ENCODE peak calls at places on chromosomes 2 and 18, in six cellular contexts. One of them, this sample, is unnamed.

GRCh38 chr2:11128258-11128951 is 26.9 kb upstream of the SLC66A3 start:
- DNase-seq in WERI-Rb-1: no peak
- DNase-seq in AG04450: no peak
- DNase-seq in GM23338: no peak
- DNase-seq in heart left ventricle: no peak
- DNase-seq in colonic mucosa: no peak
- DNase-seq in this sample: no peak

GRCh38 chr2:69196327-69197117 is 183.5 kb downstream of the ANTXR1 start:
- DNase-seq in heart left ventricle: no peak
- DNase-seq in WERI-Rb-1: no peak
- DNase-seq in GM23338: no peak
- DNase-seq in AG04450: peak; percentile 92
- DNase-seq in colonic mucosa: no peak
- DNase-seq in this sample: no peak

GRCh38 chr2:53500181-53500580 is 267.4 kb upstream of the CHAC2 start:
- DNase-seq in GM23338: no peak
- DNase-seq in AG04450: no peak
- DNase-seq in heart left ventricle: no peak
- DNase-seq in WERI-Rb-1: no peak
- DNase-seq in colonic mucosa: no peak
- DNase-seq in this sample: no peak

GRCh38 chr2:54559593-54560145 is 103.5 kb downstream of the SPTBN1 start:
- DNase-seq in AG04450: no peak
- DNase-seq in colonic mucosa: no peak
- DNase-seq in heart left ventricle: no peak
- DNase-seq in GM23338: peak; percentile 38
- DNase-seq in WERI-Rb-1: no peak
- DNase-seq in this sample: no peak

GRCh38 chr2:191302459-191303155 is 57.4 kb downstream of the MYO1B start:
- DNase-seq in GM23338: peak; percentile 44
- DNase-seq in WERI-Rb-1: peak; percentile 36
- DNase-seq in heart left ventricle: no peak
- DNase-seq in colonic mucosa: no peak
- DNase-seq in AG04450: no peak
- DNase-seq in this sample: peak; percentile 54

GRCh38 chr2:26269571-26270170 is 24.9 kb downstream of the HADHB start:
- DNase-seq in AG04450: no peak
- DNase-seq in WERI-Rb-1: no peak
- DNase-seq in colonic mucosa: no peak
- DNase-seq in heart left ventricle: no peak
- DNase-seq in GM23338: no peak
- DNase-seq in this sample: no peak

GRCh38 chr2:138059967-138060635 is 95.8 kb downstream of the HNMT start:
- DNase-seq in WERI-Rb-1: no peak
- DNase-seq in heart left ventricle: peak; percentile 86
- DNase-seq in GM23338: no peak
- DNase-seq in AG04450: no peak
- DNase-seq in colonic mucosa: no peak
- DNase-seq in this sample: no peak

GRCh38 chr2:61617610-61618009 is 79.5 kb upstream of the XPO1 start:
- DNase-seq in colonic mucosa: no peak
- DNase-seq in WERI-Rb-1: no peak
- DNase-seq in AG04450: no peak
- DNase-seq in heart left ventricle: no peak
- DNase-seq in GM23338: no peak
- DNase-seq in this sample: peak; percentile 15

GRCh38 chr2:17309741-17310339 is 208.4 kb downstream of the RAD51AP2 start:
- DNase-seq in colonic mucosa: peak; percentile 41
- DNase-seq in heart left ventricle: no peak
- DNase-seq in WERI-Rb-1: peak; percentile 86
- DNase-seq in GM23338: peak; percentile 94
- DNase-seq in AG04450: no peak
- DNase-seq in this sample: peak; percentile 47

GRCh38 chr2:36672199-36672598 is 24.3 kb upstream of the VIT start:
- DNase-seq in AG04450: no peak
- DNase-seq in colonic mucosa: no peak
- DNase-seq in heart left ventricle: no peak
- DNase-seq in WERI-Rb-1: no peak
- DNase-seq in GM23338: peak; percentile 69
- DNase-seq in this sample: no peak

GRCh38 chr2:171723724-171724683 is 36.7 kb downstream of the DYNC1I2 start:
- DNase-seq in heart left ventricle: no peak
- DNase-seq in colonic mucosa: no peak
- DNase-seq in AG04450: no peak
- DNase-seq in GM23338: peak; percentile 54
- DNase-seq in WERI-Rb-1: peak; percentile 42
- DNase-seq in this sample: no peak

GRCh38 chr2:164897521-164898260 is 56.1 kb upstream of the COBLL1 start:
- DNase-seq in GM23338: no peak
- DNase-seq in colonic mucosa: no peak
- DNase-seq in heart left ventricle: no peak
- DNase-seq in WERI-Rb-1: no peak
- DNase-seq in AG04450: no peak
- DNase-seq in this sample: no peak

GRCh38 chr2:25322313-25322712 is 19.4 kb downstream of the DNMT3A start:
- DNase-seq in WERI-Rb-1: no peak
- DNase-seq in heart left ventricle: no peak
- DNase-seq in colonic mucosa: no peak
- DNase-seq in AG04450: no peak
- DNase-seq in GM23338: no peak
- DNase-seq in this sample: no peak

GRCh38 chr2:109513749-109514588 is 99.8 kb downstream of the SEPTIN10 start:
- DNase-seq in heart left ventricle: no peak
- DNase-seq in colonic mucosa: peak; percentile 29
- DNase-seq in AG04450: peak; percentile 84
- DNase-seq in GM23338: no peak
- DNase-seq in WERI-Rb-1: no peak
- DNase-seq in this sample: no peak

GRCh38 chr2:10410716-10411437 is 37.2 kb downstream of the ODC1 start:
- DNase-seq in AG04450: no peak
- DNase-seq in colonic mucosa: no peak
- DNase-seq in GM23338: no peak
- DNase-seq in WERI-Rb-1: no peak
- DNase-seq in heart left ventricle: no peak
- DNase-seq in this sample: no peak

GRCh38 chr2:161237397-161238263 is 70.6 kb upstream of the PSMD14 start:
- DNase-seq in GM23338: peak; percentile 73
- DNase-seq in WERI-Rb-1: peak; percentile 89
- DNase-seq in heart left ventricle: peak; percentile 60
- DNase-seq in AG04450: no peak
- DNase-seq in colonic mucosa: peak; percentile 60
- DNase-seq in this sample: peak; percentile 60

GRCh38 chr18:11260963-11261441 is 111.6 kb upstream of the PIEZO2 start:
- DNase-seq in WERI-Rb-1: peak; percentile 59
- DNase-seq in AG04450: no peak
- DNase-seq in colonic mucosa: no peak
- DNase-seq in GM23338: peak; percentile 57
- DNase-seq in heart left ventricle: no peak
- DNase-seq in this sample: no peak

GRCh38 chr18:54958711-54959625 is at the start of gene CCDC68:
- DNase-seq in colonic mucosa: peak; percentile 85
- DNase-seq in AG04450: no peak
- DNase-seq in WERI-Rb-1: no peak
- DNase-seq in GM23338: peak; percentile 70
- DNase-seq in heart left ventricle: peak; percentile 65
- DNase-seq in this sample: peak; percentile 84

GRCh38 chr2:27990030-27990590 is 99.6 kb downstream of the BABAM2 start:
- DNase-seq in WERI-Rb-1: no peak
- DNase-seq in GM23338: no peak
- DNase-seq in heart left ventricle: no peak
- DNase-seq in colonic mucosa: no peak
- DNase-seq in AG04450: no peak
- DNase-seq in this sample: no peak

GRCh38 chr2:209900638-209901037 is 101.8 kb upstream of the RPE start:
- DNase-seq in GM23338: no peak
- DNase-seq in AG04450: no peak
- DNase-seq in heart left ventricle: no peak
- DNase-seq in WERI-Rb-1: no peak
- DNase-seq in colonic mucosa: no peak
- DNase-seq in this sample: no peak

GRCh38 chr2:173191601-173192000 is 116.0 kb downstream of the MAP3K20 start:
- DNase-seq in WERI-Rb-1: no peak
- DNase-seq in heart left ventricle: no peak
- DNase-seq in colonic mucosa: no peak
- DNase-seq in AG04450: no peak
- DNase-seq in GM23338: peak; percentile 81
- DNase-seq in this sample: no peak

GRCh38 chr2:18623782-18624181 is 34.4 kb upstream of the NT5C1B start:
- DNase-seq in GM23338: no peak
- DNase-seq in colonic mucosa: no peak
- DNase-seq in heart left ventricle: no peak
- DNase-seq in WERI-Rb-1: no peak
- DNase-seq in AG04450: no peak
- DNase-seq in this sample: no peak

GRCh38 chr2:229572434-229573338 is 141.7 kb downstream of the DNER start:
- DNase-seq in heart left ventricle: no peak
- DNase-seq in GM23338: no peak
- DNase-seq in AG04450: no peak
- DNase-seq in colonic mucosa: no peak
- DNase-seq in WERI-Rb-1: no peak
- DNase-seq in this sample: no peak

GRCh38 chr2:71042287-71042686 is 26.2 kb upstream of the NAGK start:
- DNase-seq in heart left ventricle: no peak
- DNase-seq in WERI-Rb-1: no peak
- DNase-seq in GM23338: no peak
- DNase-seq in AG04450: no peak
- DNase-seq in colonic mucosa: no peak
- DNase-seq in this sample: no peak

GRCh38 chr2:72040629-72041403 is 106.8 kb downstream of the CYP26B1 start:
- DNase-seq in heart left ventricle: no peak
- DNase-seq in AG04450: no peak
- DNase-seq in WERI-Rb-1: no peak
- DNase-seq in colonic mucosa: no peak
- DNase-seq in GM23338: no peak
- DNase-seq in this sample: no peak

GRCh38 chr18:9211955-9212354 is 75.4 kb downstream of the ANKRD12 start:
- DNase-seq in GM23338: no peak
- DNase-seq in AG04450: no peak
- DNase-seq in WERI-Rb-1: no peak
- DNase-seq in colonic mucosa: no peak
- DNase-seq in heart left ventricle: no peak
- DNase-seq in this sample: no peak

GRCh38 chr2:207194028-207194427 is 28.3 kb upstream of the KLF7 start:
- DNase-seq in heart left ventricle: no peak
- DNase-seq in colonic mucosa: no peak
- DNase-seq in GM23338: no peak
- DNase-seq in AG04450: no peak
- DNase-seq in WERI-Rb-1: no peak
- DNase-seq in this sample: no peak

GRCh38 chr18:37334494-37335125 is 231.0 kb downstream of the CELF4 start:
- DNase-seq in GM23338: no peak
- DNase-seq in heart left ventricle: no peak
- DNase-seq in WERI-Rb-1: no peak
- DNase-seq in AG04450: no peak
- DNase-seq in colonic mucosa: no peak
- DNase-seq in this sample: no peak

GRCh38 chr18:9437672-9438071 is 37.6 kb upstream of the RALBP1 start:
- DNase-seq in colonic mucosa: no peak
- DNase-seq in AG04450: no peak
- DNase-seq in heart left ventricle: no peak
- DNase-seq in WERI-Rb-1: no peak
- DNase-seq in GM23338: no peak
- DNase-seq in this sample: no peak

GRCh38 chr2:44655401-44655864 is 286.1 kb upstream of the SIX3 start:
- DNase-seq in AG04450: no peak
- DNase-seq in WERI-Rb-1: no peak
- DNase-seq in GM23338: no peak
- DNase-seq in colonic mucosa: no peak
- DNase-seq in heart left ventricle: no peak
- DNase-seq in this sample: no peak

GRCh38 chr2:37855283-37856041 is 69.6 kb upstream of the RMDN2 start:
- DNase-seq in colonic mucosa: no peak
- DNase-seq in heart left ventricle: peak; percentile 74
- DNase-seq in GM23338: no peak
- DNase-seq in AG04450: no peak
- DNase-seq in WERI-Rb-1: no peak
- DNase-seq in this sample: no peak

DNA sequence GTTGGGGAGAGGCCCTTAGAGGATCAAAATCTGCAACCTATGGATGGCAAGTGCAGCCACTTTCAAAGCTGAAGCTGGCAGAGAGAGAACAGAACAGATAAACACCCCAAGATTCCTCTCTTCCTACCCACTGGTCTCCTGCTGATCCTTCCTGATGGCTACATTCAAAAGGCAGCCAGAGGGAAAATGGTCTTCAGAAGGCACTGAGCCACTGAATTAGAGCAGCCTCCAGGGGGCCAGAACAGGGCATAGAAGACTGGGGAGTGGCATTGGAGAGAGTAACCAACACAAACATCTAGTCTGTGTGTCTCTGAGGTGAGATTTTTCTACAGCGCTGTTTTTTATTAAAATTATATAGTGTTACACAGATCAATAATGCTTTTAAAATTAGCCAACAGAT is 432.6 kb downstream of the PARD3B start:
- DNase-seq in WERI-Rb-1: no peak
- DNase-seq in colonic mucosa: no peak
- DNase-seq in heart left ventricle: no peak
- DNase-seq in AG04450: no peak
- DNase-seq in GM23338: peak; percentile 75
- DNase-seq in this sample: no peak
- TF ChIP-seq CTCF in WERI-Rb-1: no peak
- TF ChIP-seq CTCF in colonic mucosa: no peak
- TF ChIP-seq CTCF in heart left ventricle: no peak
- TF ChIP-seq CTCF in AG04450: peak; percentile 9
- TF ChIP-seq CTCF in GM23338: peak; percentile 42
- TF ChIP-seq CTCF in this sample: no peak

GRCh38 chr2:226580403-226580802 is 219.2 kb downstream of the IRS1 start:
- DNase-seq in WERI-Rb-1: no peak
- DNase-seq in GM23338: no peak
- DNase-seq in colonic mucosa: no peak
- DNase-seq in AG04450: no peak
- DNase-seq in heart left ventricle: no peak
- DNase-seq in this sample: no peak
- H3K27ac ChIP-seq in WERI-Rb-1: no peak overlapping the region
- H3K27ac ChIP-seq in GM23338: no peak overlapping the region
- H3K27ac ChIP-seq in colonic mucosa: no peak overlapping the region
- H3K27ac ChIP-seq in AG04450: no peak overlapping the region
- H3K27ac ChIP-seq in heart left ventricle: no peak overlapping the region
- H3K27ac ChIP-seq in this sample: no peak overlapping the region

DNA sequence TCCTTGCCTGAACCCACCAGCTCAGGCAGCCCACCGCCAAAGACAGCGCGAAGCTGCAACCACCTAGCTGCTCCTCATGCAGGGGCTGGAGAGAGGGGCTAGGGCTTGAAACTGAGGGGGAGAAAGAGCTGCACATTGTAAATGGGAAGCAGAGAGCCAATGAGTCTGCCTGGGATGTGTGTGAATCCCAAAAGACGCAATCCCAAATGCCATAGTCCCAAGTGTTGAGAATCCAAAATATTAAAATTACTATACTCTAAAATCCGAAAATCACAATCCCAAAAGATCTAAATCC is 9.4 kb downstream of the AMER3 start:
- DNase-seq in AG04450: no peak
- DNase-seq in GM23338: no peak
- DNase-seq in heart left ventricle: no peak
- DNase-seq in WERI-Rb-1: no peak
- DNase-seq in colonic mucosa: no peak
- DNase-seq in this sample: no peak
- TF ChIP-seq CTCF in AG04450: no peak
- TF ChIP-seq CTCF in GM23338: no peak
- TF ChIP-seq CTCF in heart left ventricle: no peak
- TF ChIP-seq CTCF in WERI-Rb-1: no peak
- TF ChIP-seq CTCF in colonic mucosa: no peak
- TF ChIP-seq CTCF in this sample: no peak

GRCh38 chr2:120480346-120480902 is 134.5 kb downstream of the INHBB start:
- DNase-seq in GM23338: no peak
- DNase-seq in heart left ventricle: no peak
- DNase-seq in colonic mucosa: no peak
- DNase-seq in AG04450: no peak
- DNase-seq in WERI-Rb-1: no peak
- DNase-seq in this sample: peak; percentile 16
- H3K27ac ChIP-seq in GM23338: no peak overlapping the region
- H3K27ac ChIP-seq in heart left ventricle: no peak overlapping the region
- H3K27ac ChIP-seq in colonic mucosa: no peak overlapping the region
- H3K27ac ChIP-seq in AG04450: no peak overlapping the region
- H3K27ac ChIP-seq in WERI-Rb-1: no peak overlapping the region
- H3K27ac ChIP-seq in this sample: no peak overlapping the region